ENCODE peak calls at places on chromosome 17, in six cellular contexts. V is A549, H is IMR-90, N is GM12878, G is K562, F is HepG2. C is an unnamed sample.

GRCh38 chr17:60322056-60322387 is 69.9 kb downstream of the USP32 start:
- DNase-seq in V (no peak), G (no peak), H (no peak), N (no peak), F (no peak), C (no peak)

GRCh38 chr17:74135391-74136167 is 67.9 kb upstream of the RPL38 start:
- DNase-seq in F (no peak), G (no peak), V (no peak), H (no peak), N (no peak), C (no peak)

GRCh38 chr17:42846594-42847280 is 2.4 kb downstream of the AOC2 start:
- DNase-seq in N (no peak), G (no peak), H (peak), F (peak), V (no peak), C (no peak)

GRCh38 chr17:5958850-5959249 is 111.3 kb upstream of the WSCD1 start:
- DNase-seq in V (no peak), N (no peak), G (no peak), F (no peak), H (no peak), C (no peak)

GRCh38 chr17:28518578-28518977 is 12.4 kb downstream of the FOXN1 start:
- DNase-seq in F (no peak), N (no peak), H (no peak), V (no peak), G (no peak), C (no peak)

GRCh38 chr17:39553326-39553945 is 54.3 kb downstream of the NEUROD2 start:
- DNase-seq in F (no peak), G (no peak), V (no peak), H (peak), N (no peak), C (no peak)

GRCh38 chr17:80259642-80260535 is 763 bp upstream of the RNF213 start:
- DNase-seq in N (no peak), F (peak), G (peak), V (peak), H (peak), C (peak)

GRCh38 chr17:66178642-66179041 is 13.3 kb downstream of the CEP112 start:
- DNase-seq in V (no peak), G (no peak), H (no peak), F (no peak), N (no peak), C (no peak)

GRCh38 chr17:29076087-29076486 is 33.1 kb downstream of the PIPOX start:
- DNase-seq in F (peak), H (no peak), V (no peak), N (no peak), G (no peak), C (no peak)

GRCh38 chr17:64160378-64160777 is 30.4 kb upstream of the ERN1 start:
- DNase-seq in N (no peak), V (no peak), F (no peak), G (no peak), H (no peak), C (no peak)

GRCh38 chr17:78563189-78564145 is 13.7 kb downstream of the DNAH17 start:
- DNase-seq in G (no peak), F (peak), N (no peak), H (no peak), V (no peak), C (no peak)

GRCh38 chr17:72706396-72706981 is 386.0 kb downstream of the SLC39A11 start:
- DNase-seq in N (no peak), H (no peak), G (no peak), V (peak), F (peak), C (no peak)

GRCh38 chr17:77164483-77165030 is 23.8 kb downstream of the SEC14L1 start:
- DNase-seq in G (peak), V (no peak), N (no peak), H (peak), F (peak), C (no peak)

GRCh38 chr17:76337413-76337777 is 16.3 kb downstream of the PRPSAP1 start:
- DNase-seq in N (no peak), F (no peak), H (peak), V (no peak), G (no peak), C (no peak)

GRCh38 chr17:13204607-13205237 is 186.9 kb upstream of the ELAC2 start:
- DNase-seq in N (no peak), H (no peak), F (no peak), G (no peak), V (no peak), C (peak)

GRCh38 chr17:50518265-50519023 is 10.2 kb downstream of the MYCBPAP start:
- DNase-seq in V (no peak), H (no peak), N (no peak), F (peak), G (no peak), C (no peak)

GRCh38 chr17:81812571-81813370 is 8.8 kb downstream of the GCGR start:
- DNase-seq in H (no peak), N (no peak), G (no peak), V (no peak), F (no peak), C (no peak)

GRCh38 chr17:81813861-81814683 is 10.1 kb downstream of the GCGR start:
- DNase-seq in N (no peak), G (no peak), F (no peak), V (no peak), H (no peak), C (no peak)

GRCh38 chr17:81811705-81812570 is 8.0 kb downstream of the GCGR start:
- DNase-seq in G (no peak), V (no peak), H (no peak), N (no peak), F (no peak), C (no peak)

GRCh38 chr17:81814748-81815645 is 11.0 kb downstream of the GCGR start:
- DNase-seq in V (no peak), G (no peak), N (no peak), H (no peak), F (peak), C (no peak)

GRCh38 chr17:81813371-81813684 is 9.4 kb downstream of the GCGR start:
- DNase-seq in G (no peak), V (no peak), H (no peak), N (no peak), F (no peak), C (no peak)
- TF ChIP-seq BHLHE40 in G (no peak), V (no peak), H (no peak), N (no peak), F (no peak), C (no peak)

DNA sequence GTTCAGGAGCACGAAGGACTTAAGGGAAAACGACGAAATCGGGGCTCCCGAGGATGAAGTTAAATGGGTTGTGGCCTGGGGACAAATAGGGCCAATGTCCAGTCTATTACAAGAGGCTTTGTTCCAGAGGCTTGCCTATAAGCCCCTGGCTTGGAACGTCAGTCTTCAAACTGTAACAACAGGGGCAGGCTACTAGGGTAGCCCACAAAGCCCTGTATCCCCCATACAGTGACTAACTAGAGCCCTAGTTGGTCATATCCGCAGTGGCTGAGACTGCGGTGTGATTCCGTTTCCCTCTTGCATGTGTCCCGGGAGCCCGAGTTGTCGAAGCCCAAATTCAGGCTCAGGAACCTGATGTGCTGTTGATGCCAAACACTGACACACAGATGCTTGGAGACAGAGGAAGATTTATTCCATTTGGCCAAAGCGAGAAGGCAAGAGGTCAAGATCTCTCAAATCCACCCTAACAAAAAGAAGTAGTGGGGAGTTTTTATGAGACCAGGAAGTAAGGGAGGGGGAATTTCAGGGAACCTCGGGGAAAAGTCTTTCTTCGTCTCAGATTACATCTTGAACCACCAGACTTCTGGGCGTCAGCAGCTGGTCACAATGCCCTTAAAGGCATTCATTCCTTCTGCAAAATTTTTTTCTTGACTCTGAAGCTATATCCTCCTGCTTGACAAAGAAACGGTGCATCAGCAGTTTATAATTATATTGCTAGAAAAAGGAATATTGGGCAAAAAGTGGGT is 760 bp downstream of the SLFN5 start:
- DNase-seq in G (no peak), H (peak), V (peak), N (no peak), F (no peak), C (peak)
- TF ChIP-seq BHLHE40 in G (no peak), H (no peak), V (peak), N (no peak), F (no peak), C (no peak)

GRCh38 chr17:9346296-9346926 is 229.2 kb downstream of the STX8 start:
- DNase-seq in V (no peak), H (peak), F (no peak), N (no peak), G (no peak), C (no peak)
- TF ChIP-seq BHLHE40 in V (no peak), H (no peak), F (no peak), N (no peak), G (no peak), C (no peak)

GRCh38 chr17:1649116-1649843 is 386 bp downstream of the RILP start:
- DNase-seq in H (peak), G (peak), N (no peak), F (peak), V (peak), C (peak)
- TF ChIP-seq BHLHE40 in H (peak), G (no peak), N (peak), F (no peak), V (no peak), C (no peak)

GRCh38 chr17:83081561-83082201 is 2.3 kb downstream of the METRNL start:
- DNase-seq in G (no peak), V (no peak), N (no peak), H (peak), F (no peak), C (no peak)
- TF ChIP-seq BHLHE40 in G (no peak), V (no peak), N (no peak), H (no peak), F (no peak), C (no peak)

GRCh38 chr17:9021158-9021984 is at the start of gene NTN1:
- DNase-seq in H (peak), G (peak), N (no peak), F (no peak), V (no peak), C (peak)
- TF ChIP-seq BHLHE40 in H (no peak), G (no peak), N (no peak), F (no peak), V (no peak), C (no peak)

GRCh38 chr17:45197555-45198334 is 23.9 kb upstream of the FMNL1 start:
- DNase-seq in G (peak), V (peak), F (peak), H (peak), N (peak), C (peak)
- TF ChIP-seq BHLHE40 in G (peak), V (no peak), F (peak), H (no peak), N (no peak), C (no peak)

GRCh38 chr17:41655611-41656111 is 31.3 kb upstream of the KRT17 start:
- DNase-seq in V (no peak), F (no peak), G (no peak), H (no peak), N (no peak), C (no peak)

GRCh38 chr17:41653421-41654133 is 29.2 kb upstream of the KRT17 start:
- DNase-seq in N (no peak), V (no peak), G (no peak), F (no peak), H (no peak), C (no peak)

GRCh38 chr17:41654908-41655607 is 30.7 kb upstream of the KRT17 start:
- DNase-seq in F (no peak), H (no peak), N (no peak), G (no peak), V (no peak), C (no peak)

GRCh38 chr17:41652461-41652960 is 28.1 kb upstream of the KRT17 start:
- DNase-seq in G (no peak), N (no peak), F (no peak), V (no peak), H (no peak), C (no peak)

DNA sequence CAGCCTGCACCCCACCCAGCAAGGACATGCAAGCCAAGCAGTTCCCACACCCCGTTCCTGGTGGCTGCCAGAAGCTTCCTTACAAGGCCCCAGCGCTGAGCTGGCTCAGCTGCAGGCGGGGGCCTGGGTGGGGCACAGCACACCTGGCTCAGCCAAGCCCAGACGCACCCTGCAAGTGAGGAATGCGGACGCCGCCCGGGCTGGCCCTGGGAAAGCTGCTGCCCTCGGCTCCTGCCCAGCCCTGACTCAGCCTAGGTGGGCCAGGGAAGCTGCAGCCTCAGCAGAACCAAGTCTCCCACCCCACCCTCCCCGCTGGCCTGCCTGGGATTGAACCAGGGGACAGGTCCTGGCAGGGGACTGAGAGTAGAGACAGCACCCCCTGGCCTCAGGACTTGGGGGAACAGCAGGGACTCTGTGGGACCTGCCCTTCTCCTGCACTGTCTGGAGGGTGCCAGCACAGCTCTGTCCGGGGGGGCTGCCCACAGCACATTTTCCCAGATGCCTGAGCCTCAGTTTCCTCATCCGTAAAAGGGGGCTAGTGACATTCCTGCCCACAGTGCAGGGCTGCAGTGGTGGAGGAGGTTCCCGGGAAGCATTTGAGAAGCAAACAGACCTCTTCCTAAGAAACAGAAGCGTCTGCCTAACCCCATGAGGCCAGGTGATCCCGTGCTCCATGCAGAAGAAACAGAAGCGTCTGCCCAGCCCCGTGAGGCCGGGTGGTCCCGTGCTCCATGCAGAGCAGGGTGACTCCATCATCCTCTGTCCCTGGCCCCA is 29.9 kb upstream of the KRT17 start:
- DNase-seq in H (no peak), V (peak), N (no peak), F (no peak), G (no peak), C (no peak)
- TF ChIP-seq BHLHE40 in H (no peak), V (no peak), N (no peak), F (no peak), G (no peak), C (no peak)

DNA sequence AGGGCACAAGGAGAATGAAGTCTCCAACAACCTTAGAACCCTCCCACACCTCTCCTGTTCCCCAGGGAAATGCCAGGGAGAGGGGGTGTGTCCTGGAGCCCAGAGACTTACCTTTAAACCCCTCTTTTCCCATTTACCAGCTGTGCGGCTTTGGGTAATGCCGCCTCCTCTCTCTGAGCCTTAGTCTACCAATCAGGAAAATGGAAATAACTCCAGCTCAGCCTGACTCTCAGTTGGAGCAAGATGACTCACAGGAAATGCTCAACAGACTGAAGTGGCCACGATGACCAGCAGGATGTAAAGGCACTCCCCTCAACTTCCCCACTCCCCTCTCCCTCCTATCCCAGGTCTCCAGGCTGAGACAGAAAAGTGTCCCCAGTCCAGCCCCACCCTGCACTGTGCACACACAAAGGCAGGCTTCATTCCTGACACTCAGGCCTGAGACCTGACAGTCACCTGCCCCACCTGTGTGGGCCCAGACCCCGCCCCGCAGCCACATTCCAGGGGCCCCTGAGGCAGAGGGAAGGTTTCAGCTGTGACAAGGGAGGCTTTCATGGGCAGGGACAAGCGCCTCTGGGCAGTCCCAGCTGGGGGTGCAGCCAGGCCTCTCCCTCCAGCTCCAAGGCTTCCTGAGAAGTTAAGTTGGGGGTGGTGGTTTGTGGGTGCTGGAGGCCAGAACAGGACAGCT is 3.0 kb upstream of the KRT15 start:
- DNase-seq in N (no peak), F (peak), V (peak), G (peak), H (peak), C (no peak)
- TF ChIP-seq BHLHE40 in N (no peak), F (no peak), V (no peak), G (no peak), H (no peak), C (no peak)

GRCh38 chr17:32928527-32929287 is 754 bp downstream of the TMEM98 start:
- DNase-seq in H (peak), G (no peak), F (no peak), N (no peak), V (no peak), C (no peak)

GRCh38 chr17:32926183-32926582 is 1.8 kb upstream of the TMEM98 start:
- DNase-seq in F (no peak), H (no peak), G (no peak), V (no peak), N (no peak), C (no peak)

GRCh38 chr17:32927724-32928526 is at the start of gene TMEM98:
- DNase-seq in F (no peak), H (peak), G (peak), N (no peak), V (no peak), C (peak)

GRCh38 chr17:32929288-32929574 is 1.3 kb downstream of the TMEM98 start:
- DNase-seq in F (no peak), V (no peak), G (peak), H (peak), N (no peak), C (no peak)

DNA sequence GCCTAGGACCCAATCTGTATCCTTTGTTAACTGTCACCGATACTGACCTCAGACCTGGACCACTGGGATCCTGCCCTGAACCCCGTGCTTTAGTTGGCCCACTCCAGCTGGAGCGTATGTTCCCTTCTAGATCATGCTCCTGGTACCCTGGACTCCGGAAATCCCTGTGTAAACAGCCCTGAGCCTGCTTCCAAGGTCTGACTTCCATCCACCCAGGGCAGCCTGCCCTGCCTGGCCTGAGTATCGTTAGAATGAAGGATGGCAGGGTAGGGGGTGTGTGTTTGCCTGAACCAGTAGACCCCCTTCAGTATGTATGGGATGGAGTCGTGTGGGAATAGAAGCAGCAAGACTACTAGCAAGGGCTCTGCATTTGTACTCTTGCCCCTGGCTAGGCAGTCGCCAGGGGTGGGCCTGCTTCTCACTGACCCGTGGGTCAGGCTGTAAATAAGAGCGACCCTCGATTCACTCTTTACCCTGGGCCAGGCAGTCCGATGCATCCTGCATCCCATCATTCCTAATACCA is 691 bp upstream of the TMEM98 start:
- DNase-seq in N (no peak), F (peak), G (no peak), V (no peak), H (peak), C (no peak)
- TF ChIP-seq BHLHE40 in N (no peak), F (no peak), G (no peak), V (no peak), H (no peak), C (no peak)